ENCODE peak calls at places on chromosomes 11 and 22, in seven cellular contexts. One of them, this sample, is unnamed.

GRCh38 chr11:2444301-2445106 is at the start of the genes KCNQ1 and TRPM5:
- DNase-seq in NB4: no peak
- DNase-seq in choroid plexus epithelial cell: no peak
- DNase-seq in brain microvascular endothelial cell: no peak
- DNase-seq in ovary: no peak
- DNase-seq in heart right ventricle: no peak
- DNase-seq in AG09309: no peak
- DNase-seq in this sample: no peak

GRCh38 chr22:46604306-46604690 is 15.9 kb upstream of the GRAMD4 start:
- DNase-seq in NB4: peak; percentile 98
- DNase-seq in heart right ventricle: peak; percentile 48
- DNase-seq in brain microvascular endothelial cell: peak; percentile 12
- DNase-seq in choroid plexus epithelial cell: peak; percentile 39
- DNase-seq in AG09309: no peak
- DNase-seq in ovary: no peak
- DNase-seq in this sample: peak; percentile 63

GRCh38 chr11:80837051-80837450 is 1396.2 kb upstream of the TENM4 start:
- DNase-seq in heart right ventricle: no peak
- DNase-seq in brain microvascular endothelial cell: no peak
- DNase-seq in choroid plexus epithelial cell: no peak
- DNase-seq in NB4: no peak
- DNase-seq in ovary: no peak
- DNase-seq in AG09309: no peak
- DNase-seq in this sample: no peak

GRCh38 chr11:120597250-120597649 is 85.7 kb downstream of the GRIK4 start:
- DNase-seq in NB4: no peak
- DNase-seq in AG09309: no peak
- DNase-seq in ovary: no peak
- DNase-seq in heart right ventricle: no peak
- DNase-seq in choroid plexus epithelial cell: no peak
- DNase-seq in brain microvascular endothelial cell: no peak
- DNase-seq in this sample: no peak

GRCh38 chr11:116578971-116579687 is 193.7 kb downstream of the BUD13 start:
- DNase-seq in choroid plexus epithelial cell: no peak
- DNase-seq in brain microvascular endothelial cell: no peak
- DNase-seq in AG09309: no peak
- DNase-seq in NB4: no peak
- DNase-seq in ovary: no peak
- DNase-seq in heart right ventricle: peak; percentile 52
- DNase-seq in this sample: peak; percentile 52

GRCh38 chr11:126485021-126485781 is 129.7 kb downstream of the ST3GAL4 start:
- DNase-seq in ovary: no peak
- DNase-seq in AG09309: peak; percentile 20
- DNase-seq in choroid plexus epithelial cell: peak; percentile 49
- DNase-seq in NB4: no peak
- DNase-seq in brain microvascular endothelial cell: peak; percentile 2
- DNase-seq in heart right ventricle: no peak
- DNase-seq in this sample: peak; percentile 78

GRCh38 chr11:2221591-2221990 is 48.8 kb downstream of the ASCL2 start:
- DNase-seq in heart right ventricle: no peak
- DNase-seq in NB4: no peak
- DNase-seq in brain microvascular endothelial cell: no peak
- DNase-seq in choroid plexus epithelial cell: no peak
- DNase-seq in AG09309: no peak
- DNase-seq in ovary: no peak
- DNase-seq in this sample: no peak

GRCh38 chr11:101862410-101863233 is 52.2 kb upstream of the CEP126 start:
- DNase-seq in heart right ventricle: no peak
- DNase-seq in brain microvascular endothelial cell: peak; percentile 84
- DNase-seq in NB4: peak; percentile 31
- DNase-seq in AG09309: peak; percentile 77
- DNase-seq in ovary: peak; percentile 36
- DNase-seq in choroid plexus epithelial cell: peak; percentile 92
- DNase-seq in this sample: peak; percentile 91

GRCh38 chr22:18042685-18043084 is 18.3 kb upstream of the MICAL3 start:
- DNase-seq in choroid plexus epithelial cell: no peak
- DNase-seq in heart right ventricle: no peak
- DNase-seq in brain microvascular endothelial cell: no peak
- DNase-seq in AG09309: no peak
- DNase-seq in ovary: no peak
- DNase-seq in NB4: peak; percentile 40
- DNase-seq in this sample: peak; percentile 73

GRCh38 chr11:129729823-129730222 is 85.8 kb upstream of the TMEM45B start:
- DNase-seq in heart right ventricle: no peak
- DNase-seq in ovary: no peak
- DNase-seq in choroid plexus epithelial cell: no peak
- DNase-seq in AG09309: no peak
- DNase-seq in brain microvascular endothelial cell: no peak
- DNase-seq in NB4: no peak
- DNase-seq in this sample: no peak

GRCh38 chr11:15852179-15852578 is 504.2 kb downstream of the SOX6 start:
- DNase-seq in choroid plexus epithelial cell: peak; percentile 39
- DNase-seq in NB4: peak; percentile 14
- DNase-seq in brain microvascular endothelial cell: peak; percentile 27
- DNase-seq in AG09309: no peak
- DNase-seq in ovary: no peak
- DNase-seq in heart right ventricle: no peak
- DNase-seq in this sample: peak; percentile 1

GRCh38 chr11:57597461-57597892 is at the start of gene SERPING1:
- DNase-seq in NB4: no peak
- DNase-seq in choroid plexus epithelial cell: peak; percentile 23
- DNase-seq in ovary: peak; percentile 90
- DNase-seq in AG09309: no peak
- DNase-seq in heart right ventricle: peak; percentile 76
- DNase-seq in brain microvascular endothelial cell: no peak
- DNase-seq in this sample: peak; percentile 15

GRCh38 chr22:21942407-21942895 is 10.2 kb downstream of the PPM1F start:
- DNase-seq in choroid plexus epithelial cell: peak; percentile 87
- DNase-seq in NB4: peak; percentile 80
- DNase-seq in ovary: peak; percentile 64
- DNase-seq in brain microvascular endothelial cell: peak; percentile 77
- DNase-seq in AG09309: peak; percentile 40
- DNase-seq in heart right ventricle: peak; percentile 90
- DNase-seq in this sample: peak; percentile 86

GRCh38 chr11:106420686-106421085 is 343.2 kb downstream of the AASDHPPT start:
- DNase-seq in heart right ventricle: no peak
- DNase-seq in AG09309: no peak
- DNase-seq in choroid plexus epithelial cell: no peak
- DNase-seq in NB4: no peak
- DNase-seq in brain microvascular endothelial cell: no peak
- DNase-seq in ovary: no peak
- DNase-seq in this sample: no peak

GRCh38 chr11:61820174-61820573 is 3.4 kb upstream of the FADS1 start:
- DNase-seq in NB4: no peak
- DNase-seq in ovary: no peak
- DNase-seq in choroid plexus epithelial cell: peak; percentile 67
- DNase-seq in AG09309: no peak
- DNase-seq in heart right ventricle: no peak
- DNase-seq in brain microvascular endothelial cell: peak; percentile 13
- DNase-seq in this sample: peak; percentile 28

GRCh38 chr11:9230291-9230690 is 34.9 kb downstream of the DENND5A start:
- DNase-seq in AG09309: no peak
- DNase-seq in ovary: no peak
- DNase-seq in choroid plexus epithelial cell: no peak
- DNase-seq in heart right ventricle: no peak
- DNase-seq in NB4: no peak
- DNase-seq in brain microvascular endothelial cell: no peak
- DNase-seq in this sample: no peak

GRCh38 chr11:67410984-67411784 is 4.3 kb upstream of the CARNS1 start:
- DNase-seq in AG09309: no peak
- DNase-seq in heart right ventricle: no peak
- DNase-seq in ovary: no peak
- DNase-seq in choroid plexus epithelial cell: no peak
- DNase-seq in NB4: no peak
- DNase-seq in brain microvascular endothelial cell: no peak
- DNase-seq in this sample: no peak

GRCh38 chr11:86418929-86419328 is 44.2 kb downstream of the CCDC81 start:
- DNase-seq in NB4: peak; percentile 16
- DNase-seq in heart right ventricle: no peak
- DNase-seq in ovary: no peak
- DNase-seq in choroid plexus epithelial cell: peak; percentile 48
- DNase-seq in AG09309: no peak
- DNase-seq in brain microvascular endothelial cell: no peak
- DNase-seq in this sample: peak; percentile 17

GRCh38 chr11:4191031-4191571 is 96.5 kb downstream of the RRM1 start:
- DNase-seq in NB4: no peak
- DNase-seq in AG09309: no peak
- DNase-seq in ovary: no peak
- DNase-seq in choroid plexus epithelial cell: no peak
- DNase-seq in heart right ventricle: peak; percentile 81
- DNase-seq in brain microvascular endothelial cell: no peak
- DNase-seq in this sample: no peak

GRCh38 chr11:128670631-128671030 is 23.2 kb upstream of the FLI1 start:
- DNase-seq in heart right ventricle: no peak
- DNase-seq in ovary: no peak
- DNase-seq in NB4: no peak
- DNase-seq in AG09309: no peak
- DNase-seq in choroid plexus epithelial cell: no peak
- DNase-seq in brain microvascular endothelial cell: no peak
- DNase-seq in this sample: no peak

DNA sequence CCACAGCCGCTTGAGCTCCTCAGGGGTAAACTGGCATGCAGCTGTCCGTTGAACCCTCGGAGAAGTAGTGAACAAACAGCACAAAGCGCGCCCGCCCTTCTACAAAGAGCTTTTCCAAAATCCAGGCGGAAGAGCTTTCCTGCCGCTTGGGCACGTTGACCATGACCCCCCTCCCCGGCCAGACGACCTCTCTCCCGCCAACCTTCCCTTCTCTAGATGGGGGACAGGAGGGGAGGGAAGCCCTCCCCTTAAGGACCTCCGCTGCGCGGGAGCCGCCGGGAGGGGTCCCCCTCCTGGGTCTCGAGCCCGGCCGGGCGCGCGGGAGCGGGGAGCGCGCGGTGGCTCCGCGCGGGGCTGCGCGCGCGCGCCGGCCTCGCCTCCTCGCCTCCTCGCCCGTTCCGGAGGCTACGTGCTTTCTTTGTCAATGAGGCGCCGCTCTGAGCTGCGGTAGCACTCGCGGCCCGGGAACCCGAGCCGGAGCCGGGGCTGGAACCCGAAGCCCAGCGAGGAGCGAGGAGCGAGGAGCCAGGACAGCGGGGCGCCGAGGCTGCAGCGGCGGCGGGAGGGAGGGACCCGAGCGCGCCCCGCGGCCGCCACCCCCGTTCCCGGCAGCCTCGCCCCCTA is 118.6 kb downstream of the HIPK3 start:
- DNase-seq in ovary: no peak
- DNase-seq in NB4: no peak
- DNase-seq in brain microvascular endothelial cell: no peak
- DNase-seq in choroid plexus epithelial cell: peak; percentile 29
- DNase-seq in heart right ventricle: no peak
- DNase-seq in AG09309: no peak
- DNase-seq in this sample: peak; percentile 45
- H3K4me3 ChIP-seq in ovary: peak within 1 kb of the TSS; percentile 24
- H3K4me3 ChIP-seq in NB4: no peak within 1 kb of the TSS
- H3K4me3 ChIP-seq in brain microvascular endothelial cell: peak within 1 kb of the TSS; percentile 65
- H3K4me3 ChIP-seq in choroid plexus epithelial cell: peak within 1 kb of the TSS; percentile 68
- H3K4me3 ChIP-seq in heart right ventricle: peak within 1 kb of the TSS; percentile 40
- H3K4me3 ChIP-seq in AG09309: peak within 1 kb of the TSS; percentile 65
- H3K4me3 ChIP-seq in this sample: peak within 1 kb of the TSS; percentile 72

GRCh38 chr11:119307974-119308373 is 9.0 kb downstream of the MCAM start:
- DNase-seq in choroid plexus epithelial cell: no peak
- DNase-seq in AG09309: no peak
- DNase-seq in brain microvascular endothelial cell: no peak
- DNase-seq in ovary: no peak
- DNase-seq in NB4: no peak
- DNase-seq in heart right ventricle: no peak
- DNase-seq in this sample: no peak

GRCh38 chr11:119306373-119306890 is 10.5 kb downstream of the MCAM start:
- DNase-seq in NB4: peak; percentile 97
- DNase-seq in heart right ventricle: no peak
- DNase-seq in ovary: peak; percentile 57
- DNase-seq in AG09309: no peak
- DNase-seq in choroid plexus epithelial cell: peak; percentile 80
- DNase-seq in brain microvascular endothelial cell: peak; percentile 30
- DNase-seq in this sample: peak; percentile 76

GRCh38 chr11:119305556-119306372 is 11.2 kb downstream of the MCAM start:
- DNase-seq in ovary: no peak
- DNase-seq in AG09309: no peak
- DNase-seq in brain microvascular endothelial cell: no peak
- DNase-seq in heart right ventricle: no peak
- DNase-seq in NB4: no peak
- DNase-seq in choroid plexus epithelial cell: no peak
- DNase-seq in this sample: no peak

GRCh38 chr11:119309411-119309810 is 7.5 kb downstream of the MCAM start:
- DNase-seq in NB4: no peak
- DNase-seq in AG09309: no peak
- DNase-seq in ovary: no peak
- DNase-seq in choroid plexus epithelial cell: no peak
- DNase-seq in heart right ventricle: no peak
- DNase-seq in brain microvascular endothelial cell: no peak
- DNase-seq in this sample: no peak

DNA sequence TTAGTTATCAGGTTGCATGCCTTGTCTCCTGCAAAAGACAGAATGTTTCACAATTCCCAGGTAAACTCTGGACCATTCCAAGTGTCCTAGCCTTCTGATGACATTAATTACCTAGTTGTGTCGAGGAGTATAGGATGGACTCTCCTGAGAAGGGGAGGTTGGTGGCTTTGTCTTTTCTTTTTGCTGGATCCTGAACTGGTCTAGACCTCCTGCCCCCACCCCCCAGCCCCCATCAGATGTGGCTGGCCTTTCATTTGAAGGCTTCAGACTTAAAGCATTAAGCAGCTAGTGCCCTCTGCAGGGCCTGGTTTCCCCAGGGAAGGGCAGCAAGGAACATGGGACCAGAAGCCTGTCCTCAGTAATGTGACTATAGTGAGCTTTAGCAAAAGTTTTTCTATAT is 9.7 kb downstream of the MCAM start:
- DNase-seq in choroid plexus epithelial cell: no peak
- DNase-seq in heart right ventricle: no peak
- DNase-seq in NB4: peak; percentile 67
- DNase-seq in ovary: no peak
- DNase-seq in AG09309: no peak
- DNase-seq in brain microvascular endothelial cell: no peak
- DNase-seq in this sample: no peak
- TF ChIP-seq CTCF in choroid plexus epithelial cell: peak; percentile 24
- TF ChIP-seq CTCF in heart right ventricle: peak; percentile 15
- TF ChIP-seq CTCF in NB4: no peak
- TF ChIP-seq CTCF in ovary: no peak
- TF ChIP-seq CTCF in AG09309: no peak
- TF ChIP-seq CTCF in brain microvascular endothelial cell: peak; percentile 44
- TF ChIP-seq CTCF in this sample: no peak

GRCh38 chr11:131854391-131854790 is 484.0 kb downstream of the NTM start:
- DNase-seq in heart right ventricle: no peak
- DNase-seq in AG09309: no peak
- DNase-seq in choroid plexus epithelial cell: no peak
- DNase-seq in NB4: no peak
- DNase-seq in brain microvascular endothelial cell: no peak
- DNase-seq in ovary: no peak
- DNase-seq in this sample: no peak
- H3K4me3 ChIP-seq in heart right ventricle: no peak overlapping the region
- H3K4me3 ChIP-seq in AG09309: no peak overlapping the region
- H3K4me3 ChIP-seq in choroid plexus epithelial cell: no peak overlapping the region
- H3K4me3 ChIP-seq in NB4: no peak overlapping the region
- H3K4me3 ChIP-seq in brain microvascular endothelial cell: no peak overlapping the region
- H3K4me3 ChIP-seq in ovary: no peak overlapping the region
- H3K4me3 ChIP-seq in this sample: no peak overlapping the region

DNA sequence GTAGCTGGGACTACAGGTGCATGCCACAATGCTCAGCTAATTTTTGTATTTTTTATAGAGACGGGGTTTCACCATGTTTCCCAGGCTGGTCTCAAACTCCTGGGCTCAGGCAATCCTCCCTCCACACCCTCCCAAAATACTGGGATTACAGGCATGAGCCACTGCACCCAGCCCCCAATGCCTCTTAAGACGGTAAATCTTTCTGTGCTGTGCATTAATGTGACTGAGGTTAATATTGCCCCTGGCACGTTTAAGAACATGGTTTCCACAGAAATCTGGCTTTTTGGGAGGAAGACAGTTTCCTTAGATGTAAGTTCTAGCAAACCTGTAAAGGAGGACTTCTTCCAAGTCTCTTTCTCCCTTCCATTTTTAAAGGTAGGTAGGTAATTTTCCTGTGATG is 6.1 kb upstream of the HORMAD2 start:
- DNase-seq in ovary: no peak
- DNase-seq in heart right ventricle: no peak
- DNase-seq in NB4: no peak
- DNase-seq in choroid plexus epithelial cell: no peak
- DNase-seq in AG09309: no peak
- DNase-seq in brain microvascular endothelial cell: no peak
- DNase-seq in this sample: no peak
- TF ChIP-seq CTCF in ovary: no peak
- TF ChIP-seq CTCF in heart right ventricle: no peak
- TF ChIP-seq CTCF in NB4: no peak
- TF ChIP-seq CTCF in choroid plexus epithelial cell: no peak
- TF ChIP-seq CTCF in AG09309: no peak
- TF ChIP-seq CTCF in brain microvascular endothelial cell: no peak
- TF ChIP-seq CTCF in this sample: no peak